ENCODE peak calls at places on chromosome 15, in five cellular contexts. N, S, E, M and B are unnamed samples.

GRCh38 chr15:57691082-57691481 is 15.4 kb upstream of the POLR2M start:
- DNase-seq in M (no peak), E (no peak), N (no peak), S (no peak), B (no peak)

GRCh38 chr15:99361541-99362185 is 110.4 kb downstream of the LRRC28 start:
- DNase-seq in E (no peak), N (no peak), M (no peak), S (peak; percentile 4), B (no peak)

GRCh38 chr15:26767169-26767670 is 5.6 kb downstream of the GABRB3 start:
- DNase-seq in M (no peak), N (no peak), S (no peak), E (no peak), B (no peak)

GRCh38 chr15:68679961-68680371 is 101.2 kb downstream of the CORO2B start:
- DNase-seq in N (peak; percentile 70), E (no peak), M (no peak), S (no peak), B (no peak)

GRCh38 chr15:92247649-92248242 is 145.9 kb upstream of the ST8SIA2 start:
- DNase-seq in N (no peak), S (no peak), E (no peak), M (no peak), B (no peak)

GRCh38 chr15:34879112-34879511 is 83.8 kb upstream of the ACTC1 start:
- DNase-seq in E (no peak), N (peak; percentile 33), S (no peak), M (no peak), B (no peak)

GRCh38 chr15:65184944-65185717 is at the start of gene CLPX:
- DNase-seq in N (peak; percentile 95), S (peak; percentile 68), M (peak; percentile 97), E (peak; percentile 97), B (peak; percentile 96)

GRCh38 chr15:60972866-60973265 is 256.2 kb downstream of the RORA start:
- DNase-seq in S (no peak), N (no peak), M (no peak), E (no peak), B (no peak)

GRCh38 chr15:64092864-64093626 is 593 bp downstream of the CIAO2A start:
- DNase-seq in M (no peak), S (no peak), E (peak; percentile 63), N (peak; percentile 73), B (peak; percentile 78)

GRCh38 chr15:51758645-51759044 is 7.2 kb downstream of the TMOD2 start:
- DNase-seq in S (no peak), M (no peak), E (peak; percentile 80), N (peak; percentile 65), B (no peak)

GRCh38 chr15:92650256-92650655 is 5.3 kb downstream of the FAM174B start:
- DNase-seq in M (no peak), E (no peak), N (peak; percentile 66), S (no peak), B (no peak)

GRCh38 chr15:72796515-72797337 is 13.2 kb upstream of the ADPGK start:
- DNase-seq in S (no peak), N (peak; percentile 44), E (peak; percentile 75), M (peak; percentile 92), B (peak; percentile 89)

GRCh38 chr15:35078221-35078915 is 6.7 kb downstream of the NANOGP8 start:
- DNase-seq in E (no peak), M (no peak), N (peak; percentile 61), S (no peak), B (no peak)

GRCh38 chr15:70200511-70200991 is 102.8 kb upstream of the TLE3 start:
- DNase-seq in M (no peak), E (no peak), S (no peak), N (no peak), B (no peak)
- H3K4me3 ChIP-seq in M (no peak overlapping the region), E (no peak overlapping the region), S (no peak overlapping the region), N (no peak overlapping the region), B (no peak overlapping the region)

GRCh38 chr15:39502048-39502447 is 78.8 kb upstream of the THBS1 start:
- DNase-seq in N (no peak), S (peak; percentile 95), E (no peak), M (no peak), B (no peak)

GRCh38 chr15:39503526-39503925 is 77.4 kb upstream of the THBS1 start:
- DNase-seq in N (no peak), E (no peak), S (no peak), M (no peak), B (no peak)

GRCh38 chr15:39499701-39500100 is 81.2 kb upstream of the THBS1 start:
- DNase-seq in N (no peak), M (no peak), E (no peak), S (no peak), B (no peak)

GRCh38 chr15:39502616-39503195 is 78.2 kb upstream of the THBS1 start:
- DNase-seq in E (no peak), N (no peak), M (no peak), S (no peak), B (no peak)

DNA sequence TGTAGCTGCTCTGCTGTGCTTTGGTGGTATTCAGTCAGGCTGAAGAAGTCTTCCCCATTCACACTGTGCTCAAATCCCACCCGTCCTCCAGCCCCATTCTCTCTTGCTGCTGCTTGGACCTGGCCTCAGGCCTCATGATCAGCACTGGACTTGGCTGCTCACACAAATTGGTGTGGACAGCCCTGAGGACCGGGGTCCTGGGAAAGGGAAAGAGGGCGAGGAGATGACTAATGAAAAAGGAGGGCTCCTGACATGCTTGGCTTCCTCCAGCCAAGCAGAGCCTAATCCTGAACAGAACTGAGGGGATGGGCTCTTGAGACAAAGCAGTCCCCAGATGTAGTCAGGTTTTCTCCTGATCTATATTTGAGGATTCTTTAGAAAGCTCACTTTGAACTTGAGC is 79.5 kb upstream of the THBS1 start:
- DNase-seq in E (no peak), N (no peak), S (no peak), M (no peak), B (no peak)
- H3K9me3 ChIP-seq in E (no peaks in the 10 kb centered on the region), N (no peaks in the 10 kb centered on the region), S (no peaks in the 10 kb centered on the region), M (no peaks in the 10 kb centered on the region), B (peaks cover 1% of the 10 kb centered on the region)

GRCh38 chr15:77762747-77763146 is 130.0 kb upstream of the LINGO1 start:
- DNase-seq in M (no peak), E (no peak), N (no peak), S (no peak), B (no peak)
- H3K4me3 ChIP-seq in M (no peak overlapping the region), E (no peak overlapping the region), N (no peak overlapping the region), S (no peak overlapping the region), B (no peak overlapping the region)

GRCh38 chr15:75732809-75733451 is 20.3 kb upstream of the CSPG4 start:
- DNase-seq in S (no peak), N (peak; percentile 81), M (peak; percentile 74), E (peak; percentile 87), B (peak; percentile 87)
- H3K9me3 ChIP-seq in S (no peaks in the 10 kb centered on the region), N (no peaks in the 10 kb centered on the region), M (no peaks in the 10 kb centered on the region), E (no peaks in the 10 kb centered on the region), B (no peaks in the 10 kb centered on the region)